ENCODE peak calls at places on chromosomes 5 and 9, in five cellular contexts. One of them, this sample, is unnamed.

GRCh38 chr5:181050016-181050415 is 9.9 kb downstream of the BTNL9 start:
- DNase-seq in OCI-LY7: no peak
- DNase-seq in astrocyte: no peak
- DNase-seq in neural progenitor cell: no peak
- DNase-seq in MM.1S: no peak
- DNase-seq in this sample: no peak

GRCh38 chr5:177443144-177443983 is 3.2 kb upstream of the PRR7 start:
- DNase-seq in neural progenitor cell: no peak
- DNase-seq in astrocyte: no peak
- DNase-seq in MM.1S: no peak
- DNase-seq in OCI-LY7: peak; percentile 25
- DNase-seq in this sample: no peak

GRCh38 chr5:148956632-148957385 is 106.1 kb downstream of the SH3TC2 start:
- DNase-seq in MM.1S: peak; percentile 43
- DNase-seq in OCI-LY7: no peak
- DNase-seq in astrocyte: no peak
- DNase-seq in neural progenitor cell: no peak
- DNase-seq in this sample: peak; percentile 92

GRCh38 chr5:147170603-147171002 is 64.2 kb upstream of the STK32A start:
- DNase-seq in OCI-LY7: peak; percentile 33
- DNase-seq in MM.1S: peak; percentile 83
- DNase-seq in neural progenitor cell: no peak
- DNase-seq in astrocyte: peak; percentile 35
- DNase-seq in this sample: no peak

GRCh38 chr5:117204926-117205869 is 630.6 kb upstream of the SEMA6A start:
- DNase-seq in MM.1S: no peak
- DNase-seq in neural progenitor cell: no peak
- DNase-seq in OCI-LY7: no peak
- DNase-seq in astrocyte: no peak
- DNase-seq in this sample: no peak

GRCh38 chr9:135783540-135784245 is 81.7 kb downstream of the KCNT1 start:
- DNase-seq in neural progenitor cell: peak; percentile 28
- DNase-seq in OCI-LY7: no peak
- DNase-seq in MM.1S: no peak
- DNase-seq in astrocyte: no peak
- DNase-seq in this sample: no peak

GRCh38 chr9:136975624-136976023 is 1.7 kb upstream of the PTGDS start:
- DNase-seq in neural progenitor cell: peak; percentile 37
- DNase-seq in astrocyte: no peak
- DNase-seq in MM.1S: no peak
- DNase-seq in OCI-LY7: peak; percentile 28
- DNase-seq in this sample: no peak

GRCh38 chr9:126404459-126404858 is 77.8 kb downstream of the MVB12B start:
- DNase-seq in MM.1S: no peak
- DNase-seq in astrocyte: no peak
- DNase-seq in neural progenitor cell: no peak
- DNase-seq in OCI-LY7: no peak
- DNase-seq in this sample: no peak

GRCh38 chr9:136903041-136903554 is 16.8 kb downstream of the TRAF2 start:
- DNase-seq in MM.1S: no peak
- DNase-seq in neural progenitor cell: no peak
- DNase-seq in astrocyte: no peak
- DNase-seq in OCI-LY7: no peak
- DNase-seq in this sample: no peak

GRCh38 chr9:137685035-137685885 is 66.5 kb downstream of the EHMT1 start:
- DNase-seq in OCI-LY7: no peak
- DNase-seq in MM.1S: no peak
- DNase-seq in neural progenitor cell: no peak
- DNase-seq in astrocyte: peak; percentile 69
- DNase-seq in this sample: no peak

GRCh38 chr5:78958672-78959410 is 26.3 kb downstream of the ARSB start:
- DNase-seq in MM.1S: no peak
- DNase-seq in OCI-LY7: no peak
- DNase-seq in astrocyte: no peak
- DNase-seq in neural progenitor cell: peak; percentile 9
- DNase-seq in this sample: no peak

GRCh38 chr9:91727316-91727861 is 222.6 kb downstream of the ROR2 start:
- DNase-seq in MM.1S: peak; percentile 58
- DNase-seq in neural progenitor cell: peak; percentile 67
- DNase-seq in OCI-LY7: peak; percentile 61
- DNase-seq in astrocyte: no peak
- DNase-seq in this sample: peak; percentile 39

GRCh38 chr5:83721878-83722779 is 1.5 kb upstream of the HAPLN1 start:
- DNase-seq in OCI-LY7: no peak
- DNase-seq in neural progenitor cell: peak; percentile 92
- DNase-seq in MM.1S: peak; percentile 72
- DNase-seq in astrocyte: peak; percentile 62
- DNase-seq in this sample: peak; percentile 57

GRCh38 chr9:95813923-95814322 is 61.6 kb upstream of the ERCC6L2 start:
- DNase-seq in astrocyte: no peak
- DNase-seq in OCI-LY7: no peak
- DNase-seq in neural progenitor cell: no peak
- DNase-seq in MM.1S: no peak
- DNase-seq in this sample: no peak

GRCh38 chr5:97231025-97231636 is 48.1 kb upstream of the RIOK2 start:
- DNase-seq in astrocyte: peak; percentile 58
- DNase-seq in OCI-LY7: peak; percentile 65
- DNase-seq in neural progenitor cell: peak; percentile 74
- DNase-seq in MM.1S: peak; percentile 74
- DNase-seq in this sample: peak; percentile 58

GRCh38 chr9:84652496-84653081 is 16.9 kb upstream of the NTRK2 start:
- DNase-seq in neural progenitor cell: no peak
- DNase-seq in MM.1S: peak; percentile 19
- DNase-seq in astrocyte: peak; percentile 1
- DNase-seq in OCI-LY7: no peak
- DNase-seq in this sample: no peak

GRCh38 chr9:38020251-38021076 is 48.6 kb downstream of the SHB start:
- DNase-seq in OCI-LY7: no peak
- DNase-seq in astrocyte: no peak
- DNase-seq in neural progenitor cell: no peak
- DNase-seq in MM.1S: no peak
- DNase-seq in this sample: no peak

GRCh38 chr5:100667021-100667671 is 132.0 kb downstream of the FAM174A start:
- DNase-seq in astrocyte: peak; percentile 57
- DNase-seq in neural progenitor cell: no peak
- DNase-seq in OCI-LY7: no peak
- DNase-seq in MM.1S: no peak
- DNase-seq in this sample: peak; percentile 92

GRCh38 chr9:137446851-137447471 is 5.8 kb upstream of the ENTPD8 start:
- DNase-seq in neural progenitor cell: no peak
- DNase-seq in MM.1S: no peak
- DNase-seq in OCI-LY7: no peak
- DNase-seq in astrocyte: no peak
- DNase-seq in this sample: no peak

GRCh38 chr5:44809215-44809955 is 638 bp downstream of the MRPS30 start:
- DNase-seq in astrocyte: peak; percentile 69
- DNase-seq in neural progenitor cell: peak; percentile 79
- DNase-seq in MM.1S: peak; percentile 60
- DNase-seq in OCI-LY7: peak; percentile 71
- DNase-seq in this sample: peak; percentile 67

GRCh38 chr5:149847611-149848010 is 97.0 kb downstream of the PDE6A start:
- DNase-seq in OCI-LY7: no peak
- DNase-seq in neural progenitor cell: no peak
- DNase-seq in MM.1S: no peak
- DNase-seq in astrocyte: no peak
- DNase-seq in this sample: no peak

GRCh38 chr9:121944741-121945191 is 148.3 kb downstream of the TTLL11 start:
- DNase-seq in MM.1S: no peak
- DNase-seq in OCI-LY7: peak; percentile 81
- DNase-seq in astrocyte: peak; percentile 56
- DNase-seq in neural progenitor cell: no peak
- DNase-seq in this sample: peak; percentile 84

GRCh38 chr5:130198927-130199326 is 294.7 kb downstream of the CHSY3 start:
- DNase-seq in neural progenitor cell: peak; percentile 57
- DNase-seq in OCI-LY7: peak; percentile 56
- DNase-seq in MM.1S: peak; percentile 40
- DNase-seq in astrocyte: peak; percentile 18
- DNase-seq in this sample: no peak

GRCh38 chr5:130541617-130542221 is 623.3 kb downstream of the HINT1 start:
- DNase-seq in MM.1S: no peak
- DNase-seq in neural progenitor cell: no peak
- DNase-seq in astrocyte: peak; percentile 88
- DNase-seq in OCI-LY7: no peak
- DNase-seq in this sample: peak; percentile 84

GRCh38 chr5:63053019-63053638 is 474.5 kb downstream of the LRRC70 start:
- DNase-seq in astrocyte: no peak
- DNase-seq in neural progenitor cell: no peak
- DNase-seq in MM.1S: no peak
- DNase-seq in OCI-LY7: no peak
- DNase-seq in this sample: no peak

GRCh38 chr9:89422151-89422918 is 75.6 kb downstream of the SEMA4D start:
- DNase-seq in OCI-LY7: no peak
- DNase-seq in neural progenitor cell: no peak
- DNase-seq in MM.1S: no peak
- DNase-seq in astrocyte: peak; percentile 54
- DNase-seq in this sample: peak; percentile 49

GRCh38 chr5:62742214-62742613 is 163.6 kb downstream of the LRRC70 start:
- DNase-seq in astrocyte: no peak
- DNase-seq in MM.1S: no peak
- DNase-seq in neural progenitor cell: no peak
- DNase-seq in OCI-LY7: no peak
- DNase-seq in this sample: no peak

GRCh38 chr9:4600363-4600762 is 61.7 kb upstream of the PLPP6 start:
- DNase-seq in OCI-LY7: no peak
- DNase-seq in neural progenitor cell: no peak
- DNase-seq in astrocyte: no peak
- DNase-seq in MM.1S: no peak
- DNase-seq in this sample: no peak
- H2AFZ ChIP-seq in OCI-LY7: no peak overlapping the region
- H2AFZ ChIP-seq in neural progenitor cell: no peak overlapping the region
- H2AFZ ChIP-seq in astrocyte: no peak overlapping the region
- H2AFZ ChIP-seq in MM.1S: no peak overlapping the region
- H2AFZ ChIP-seq in this sample: no peak overlapping the region

GRCh38 chr5:139181835-139182452 is 16.2 kb downstream of the SIL1 start:
- DNase-seq in astrocyte: peak; percentile 61
- DNase-seq in MM.1S: no peak
- DNase-seq in neural progenitor cell: no peak
- DNase-seq in OCI-LY7: no peak
- DNase-seq in this sample: peak; percentile 83

GRCh38 chr5:139180850-139181785 is 17.1 kb downstream of the SIL1 start:
- DNase-seq in MM.1S: no peak
- DNase-seq in OCI-LY7: no peak
- DNase-seq in neural progenitor cell: no peak
- DNase-seq in astrocyte: peak; percentile 53
- DNase-seq in this sample: no peak

GRCh38 chr5:139178948-139179347 is 19.2 kb downstream of the SIL1 start:
- DNase-seq in OCI-LY7: no peak
- DNase-seq in astrocyte: peak; percentile 50
- DNase-seq in MM.1S: no peak
- DNase-seq in neural progenitor cell: peak; percentile 49
- DNase-seq in this sample: peak; percentile 56

GRCh38 chr5:139177809-139178581 is 20.2 kb downstream of the SIL1 start:
- DNase-seq in astrocyte: no peak
- DNase-seq in neural progenitor cell: no peak
- DNase-seq in MM.1S: peak; percentile 75
- DNase-seq in OCI-LY7: peak; percentile 34
- DNase-seq in this sample: no peak

GRCh38 chr5:139178582-139178917 is 19.6 kb downstream of the SIL1 start:
- DNase-seq in OCI-LY7: no peak
- DNase-seq in neural progenitor cell: no peak
- DNase-seq in astrocyte: no peak
- DNase-seq in MM.1S: no peak
- DNase-seq in this sample: no peak
- H2AFZ ChIP-seq in OCI-LY7: no peak overlapping the region
- H2AFZ ChIP-seq in neural progenitor cell: no peak overlapping the region
- H2AFZ ChIP-seq in astrocyte: no peak overlapping the region
- H2AFZ ChIP-seq in MM.1S: no peak overlapping the region
- H2AFZ ChIP-seq in this sample: no peak overlapping the region

DNA sequence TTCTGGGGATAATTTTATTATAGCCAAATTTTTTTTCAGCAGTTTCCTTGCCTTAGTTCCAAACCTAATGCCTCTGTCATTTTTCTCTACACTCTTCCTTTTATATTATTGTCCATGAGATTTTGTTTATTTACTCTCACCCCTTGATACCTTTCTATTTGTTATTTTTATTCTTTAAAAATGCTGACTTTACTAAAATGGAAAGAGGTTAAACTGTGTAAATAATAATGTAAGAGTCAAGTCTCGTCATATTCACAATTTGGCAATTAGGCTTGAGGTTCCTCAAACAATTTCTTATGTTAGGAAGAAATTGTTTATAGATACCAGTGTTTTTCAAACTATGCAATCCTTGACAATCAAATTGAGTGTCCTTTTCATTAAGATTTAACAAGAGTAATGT is 428.6 kb upstream of the CDH9 start:
- DNase-seq in neural progenitor cell: no peak
- DNase-seq in astrocyte: no peak
- DNase-seq in OCI-LY7: no peak
- DNase-seq in MM.1S: no peak
- DNase-seq in this sample: no peak
- H2AFZ ChIP-seq in neural progenitor cell: no peak overlapping the region
- H2AFZ ChIP-seq in astrocyte: no peak overlapping the region
- H2AFZ ChIP-seq in OCI-LY7: no peak overlapping the region
- H2AFZ ChIP-seq in MM.1S: no peak overlapping the region
- H2AFZ ChIP-seq in this sample: no peak overlapping the region

GRCh38 chr9:128249914-128250838 is 25.6 kb downstream of the GOLGA2 start:
- DNase-seq in MM.1S: peak; percentile 93
- DNase-seq in neural progenitor cell: peak; percentile 94
- DNase-seq in astrocyte: peak; percentile 16
- DNase-seq in OCI-LY7: peak; percentile 92
- DNase-seq in this sample: peak; percentile 86
- H2AFZ ChIP-seq in MM.1S: peak overlapping the region; percentile 97
- H2AFZ ChIP-seq in neural progenitor cell: peak overlapping the region; percentile 61
- H2AFZ ChIP-seq in astrocyte: no peak overlapping the region
- H2AFZ ChIP-seq in OCI-LY7: peak overlapping the region; percentile 65
- H2AFZ ChIP-seq in this sample: peak overlapping the region; percentile 87

GRCh38 chr5:157167219-157167621 is 1.2 kb upstream of the GARIN3 start:
- DNase-seq in MM.1S: peak; percentile 71
- DNase-seq in astrocyte: peak; percentile 66
- DNase-seq in neural progenitor cell: peak; percentile 28
- DNase-seq in OCI-LY7: no peak
- DNase-seq in this sample: peak; percentile 25
- H2AFZ ChIP-seq in MM.1S: peak overlapping the region; percentile 93
- H2AFZ ChIP-seq in astrocyte: no peak overlapping the region
- H2AFZ ChIP-seq in neural progenitor cell: no peak overlapping the region
- H2AFZ ChIP-seq in OCI-LY7: peak overlapping the region; percentile 52
- H2AFZ ChIP-seq in this sample: no peak overlapping the region

DNA sequence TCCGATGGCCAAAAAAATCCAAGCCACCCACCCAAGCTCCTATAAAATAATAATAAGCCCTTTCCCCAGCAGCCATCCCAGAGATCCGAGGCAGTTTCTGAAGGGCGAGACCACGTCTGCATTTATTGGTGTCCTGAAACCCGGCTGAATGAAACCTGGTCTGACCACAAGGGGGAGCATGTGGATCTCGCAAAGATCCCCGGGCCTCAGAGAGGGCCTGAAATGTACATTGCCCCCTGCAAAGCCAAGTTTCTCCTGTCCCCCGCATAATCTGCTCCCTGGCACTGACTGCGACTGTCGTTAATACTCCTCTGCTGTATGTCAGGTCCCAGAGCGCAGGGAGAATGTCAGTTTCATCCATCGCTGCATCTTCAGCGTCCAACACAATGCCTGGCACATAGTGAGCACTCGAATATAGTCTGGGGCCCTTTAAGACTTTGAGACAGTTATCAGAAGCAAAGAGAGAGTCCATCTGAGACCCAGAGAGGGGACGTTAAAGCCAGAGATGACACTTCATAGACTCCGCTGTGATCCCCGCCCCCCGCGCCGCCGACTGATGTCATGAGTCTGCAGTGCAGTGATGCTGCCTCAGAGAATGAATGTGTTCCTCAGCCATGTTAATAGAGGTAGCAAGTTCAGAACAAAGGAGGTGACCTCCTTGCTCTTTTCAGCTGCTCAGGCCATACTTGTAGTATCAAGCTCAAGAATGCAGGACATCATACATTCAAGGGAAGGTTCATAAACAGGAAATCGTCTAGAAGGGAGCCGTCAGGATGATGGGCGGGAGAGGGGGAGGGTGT is 74.5 kb upstream of the BARHL1 start:
- DNase-seq in MM.1S: peak; percentile 50
- DNase-seq in astrocyte: peak; percentile 25
- DNase-seq in OCI-LY7: peak; percentile 77
- DNase-seq in neural progenitor cell: peak; percentile 84
- DNase-seq in this sample: peak; percentile 29
- H2AFZ ChIP-seq in MM.1S: no peak overlapping the region
- H2AFZ ChIP-seq in astrocyte: no peak overlapping the region
- H2AFZ ChIP-seq in OCI-LY7: no peak overlapping the region
- H2AFZ ChIP-seq in neural progenitor cell: no peak overlapping the region
- H2AFZ ChIP-seq in this sample: no peak overlapping the region